ENCODE peak calls at places on chromosomes 2 and 18, in ten cellular contexts. One of them, this sample, is unnamed.
A peak's percentile ranks its signal among the peaks of the same experiment; 100 is the strongest.

GRCh38 chr2:237403024-237403882 is 10.7 kb downstream of the COL6A3 start:
- DNase-seq in T-helper 1 cell: no peak
- DNase-seq in Kasumi-1: no peak
- DNase-seq in SW480: no peak
- DNase-seq in retina: no peak
- DNase-seq in effector memory CD4-positive, alpha-beta T cell: no peak
- DNase-seq in NCI-H69: no peak
- DNase-seq in effector memory CD8-positive, alpha-beta T cell: no peak
- DNase-seq in putamen: no peak
- DNase-seq in HS-5: no peak
- DNase-seq in this sample: no peak

GRCh38 chr18:67308819-67309218 is 207.7 kb downstream of the DSEL start:
- DNase-seq in T-helper 1 cell: no peak
- DNase-seq in Kasumi-1: no peak
- DNase-seq in HS-5: no peak
- DNase-seq in retina: no peak
- DNase-seq in effector memory CD4-positive, alpha-beta T cell: no peak
- DNase-seq in SW480: no peak
- DNase-seq in effector memory CD8-positive, alpha-beta T cell: no peak
- DNase-seq in NCI-H69: no peak
- DNase-seq in putamen: no peak
- DNase-seq in this sample: no peak

GRCh38 chr2:101175991-101176390 is 24.8 kb upstream of the TBC1D8 start:
- DNase-seq in effector memory CD8-positive, alpha-beta T cell: no peak
- DNase-seq in T-helper 1 cell: no peak
- DNase-seq in SW480: no peak
- DNase-seq in HS-5: no peak
- DNase-seq in NCI-H69: no peak
- DNase-seq in retina: no peak
- DNase-seq in putamen: no peak
- DNase-seq in Kasumi-1: no peak
- DNase-seq in effector memory CD4-positive, alpha-beta T cell: no peak
- DNase-seq in this sample: no peak

GRCh38 chr2:129379411-129379810 is 600.1 kb upstream of the RAB6C start:
- DNase-seq in putamen: no peak
- DNase-seq in retina: no peak
- DNase-seq in T-helper 1 cell: no peak
- DNase-seq in NCI-H69: no peak
- DNase-seq in effector memory CD4-positive, alpha-beta T cell: no peak
- DNase-seq in effector memory CD8-positive, alpha-beta T cell: no peak
- DNase-seq in Kasumi-1: no peak
- DNase-seq in SW480: no peak
- DNase-seq in HS-5: no peak
- DNase-seq in this sample: no peak

GRCh38 chr2:184053326-184053725 is 545.0 kb upstream of the ZNF804A start:
- DNase-seq in T-helper 1 cell: no peak
- DNase-seq in effector memory CD8-positive, alpha-beta T cell: no peak
- DNase-seq in SW480: no peak
- DNase-seq in retina: no peak
- DNase-seq in putamen: no peak
- DNase-seq in Kasumi-1: no peak
- DNase-seq in NCI-H69: peak; percentile 81
- DNase-seq in effector memory CD4-positive, alpha-beta T cell: no peak
- DNase-seq in HS-5: no peak
- DNase-seq in this sample: no peak

GRCh38 chr2:241598487-241598886 is 38.5 kb downstream of the THAP4 start:
- DNase-seq in T-helper 1 cell: no peak
- DNase-seq in Kasumi-1: no peak
- DNase-seq in putamen: no peak
- DNase-seq in effector memory CD8-positive, alpha-beta T cell: no peak
- DNase-seq in retina: no peak
- DNase-seq in HS-5: no peak
- DNase-seq in NCI-H69: peak; percentile 33
- DNase-seq in effector memory CD4-positive, alpha-beta T cell: no peak
- DNase-seq in SW480: peak; percentile 51
- DNase-seq in this sample: no peak

GRCh38 chr2:11056614-11057013 is 98.7 kb upstream of the SLC66A3 start:
- DNase-seq in effector memory CD8-positive, alpha-beta T cell: no peak
- DNase-seq in HS-5: peak; percentile 73
- DNase-seq in T-helper 1 cell: no peak
- DNase-seq in Kasumi-1: no peak
- DNase-seq in putamen: no peak
- DNase-seq in SW480: peak; percentile 66
- DNase-seq in effector memory CD4-positive, alpha-beta T cell: no peak
- DNase-seq in NCI-H69: no peak
- DNase-seq in retina: no peak
- DNase-seq in this sample: no peak

GRCh38 chr2:156319811-156320490 is 12.6 kb downstream of the NR4A2 start:
- DNase-seq in HS-5: no peak
- DNase-seq in NCI-H69: no peak
- DNase-seq in retina: peak; percentile 83
- DNase-seq in SW480: no peak
- DNase-seq in putamen: no peak
- DNase-seq in Kasumi-1: no peak
- DNase-seq in T-helper 1 cell: peak; percentile 14
- DNase-seq in effector memory CD4-positive, alpha-beta T cell: no peak
- DNase-seq in effector memory CD8-positive, alpha-beta T cell: peak; percentile 7
- DNase-seq in this sample: no peak

GRCh38 chr18:67243799-67244587 is 272.5 kb downstream of the DSEL start:
- DNase-seq in effector memory CD4-positive, alpha-beta T cell: no peak
- DNase-seq in HS-5: no peak
- DNase-seq in effector memory CD8-positive, alpha-beta T cell: no peak
- DNase-seq in putamen: no peak
- DNase-seq in retina: no peak
- DNase-seq in NCI-H69: no peak
- DNase-seq in T-helper 1 cell: peak; percentile 13
- DNase-seq in SW480: no peak
- DNase-seq in Kasumi-1: no peak
- DNase-seq in this sample: no peak

GRCh38 chr2:36511858-36512630 is 85.9 kb downstream of the FEZ2 start:
- DNase-seq in Kasumi-1: no peak
- DNase-seq in T-helper 1 cell: no peak
- DNase-seq in HS-5: no peak
- DNase-seq in effector memory CD4-positive, alpha-beta T cell: no peak
- DNase-seq in SW480: no peak
- DNase-seq in putamen: no peak
- DNase-seq in effector memory CD8-positive, alpha-beta T cell: no peak
- DNase-seq in retina: no peak
- DNase-seq in NCI-H69: peak; percentile 42
- DNase-seq in this sample: no peak

GRCh38 chr18:35131387-35132283 is 90.4 kb downstream of the MAPRE2 start:
- DNase-seq in retina: no peak
- DNase-seq in putamen: peak; percentile 85
- DNase-seq in effector memory CD4-positive, alpha-beta T cell: no peak
- DNase-seq in effector memory CD8-positive, alpha-beta T cell: no peak
- DNase-seq in Kasumi-1: no peak
- DNase-seq in T-helper 1 cell: no peak
- DNase-seq in NCI-H69: no peak
- DNase-seq in HS-5: no peak
- DNase-seq in SW480: no peak
- DNase-seq in this sample: no peak

GRCh38 chr2:41579811-41580210 is 468.0 kb upstream of the PKDCC start:
- DNase-seq in SW480: no peak
- DNase-seq in effector memory CD4-positive, alpha-beta T cell: no peak
- DNase-seq in NCI-H69: no peak
- DNase-seq in T-helper 1 cell: no peak
- DNase-seq in HS-5: peak; percentile 37
- DNase-seq in effector memory CD8-positive, alpha-beta T cell: no peak
- DNase-seq in putamen: no peak
- DNase-seq in retina: no peak
- DNase-seq in Kasumi-1: no peak
- DNase-seq in this sample: no peak

GRCh38 chr18:57801379-57802165 is 1.5 kb downstream of the ATP8B1 start:
- DNase-seq in putamen: no peak
- DNase-seq in effector memory CD8-positive, alpha-beta T cell: no peak
- DNase-seq in Kasumi-1: no peak
- DNase-seq in T-helper 1 cell: no peak
- DNase-seq in retina: peak; percentile 54
- DNase-seq in SW480: no peak
- DNase-seq in NCI-H69: peak; percentile 88
- DNase-seq in effector memory CD4-positive, alpha-beta T cell: no peak
- DNase-seq in HS-5: no peak
- DNase-seq in this sample: no peak

GRCh38 chr2:190679813-190680591 is 31.1 kb downstream of the NAB1 start:
- DNase-seq in effector memory CD8-positive, alpha-beta T cell: peak; percentile 60
- DNase-seq in SW480: no peak
- DNase-seq in NCI-H69: peak; percentile 89
- DNase-seq in effector memory CD4-positive, alpha-beta T cell: peak; percentile 39
- DNase-seq in putamen: peak; percentile 58
- DNase-seq in retina: peak; percentile 41
- DNase-seq in T-helper 1 cell: peak; percentile 58
- DNase-seq in HS-5: no peak
- DNase-seq in Kasumi-1: peak; percentile 50
- DNase-seq in this sample: peak; percentile 59

GRCh38 chr2:70967189-70967588 is 11.2 kb upstream of the ANKRD53 start:
- DNase-seq in Kasumi-1: no peak
- DNase-seq in T-helper 1 cell: no peak
- DNase-seq in retina: no peak
- DNase-seq in effector memory CD8-positive, alpha-beta T cell: no peak
- DNase-seq in HS-5: no peak
- DNase-seq in putamen: no peak
- DNase-seq in SW480: no peak
- DNase-seq in NCI-H69: no peak
- DNase-seq in effector memory CD4-positive, alpha-beta T cell: no peak
- DNase-seq in this sample: no peak

GRCh38 chr18:14979875-14980274 is 231.9 kb downstream of the ANKRD30B start:
- DNase-seq in effector memory CD8-positive, alpha-beta T cell: no peak
- DNase-seq in effector memory CD4-positive, alpha-beta T cell: no peak
- DNase-seq in retina: no peak
- DNase-seq in T-helper 1 cell: no peak
- DNase-seq in Kasumi-1: no peak
- DNase-seq in NCI-H69: no peak
- DNase-seq in putamen: no peak
- DNase-seq in HS-5: no peak
- DNase-seq in SW480: no peak
- DNase-seq in this sample: no peak

GRCh38 chr2:234544659-234545611 is 48.1 kb upstream of the ARL4C start:
- DNase-seq in effector memory CD8-positive, alpha-beta T cell: peak; percentile 80
- DNase-seq in HS-5: peak; percentile 28
- DNase-seq in NCI-H69: peak; percentile 44
- DNase-seq in retina: peak; percentile 77
- DNase-seq in effector memory CD4-positive, alpha-beta T cell: peak; percentile 59
- DNase-seq in putamen: peak; percentile 10
- DNase-seq in SW480: peak; percentile 46
- DNase-seq in Kasumi-1: peak; percentile 15
- DNase-seq in T-helper 1 cell: peak; percentile 63
- DNase-seq in this sample: peak; percentile 62

GRCh38 chr2:71672011-71672639 is 218.8 kb downstream of the DYSF start:
- DNase-seq in putamen: no peak
- DNase-seq in effector memory CD4-positive, alpha-beta T cell: no peak
- DNase-seq in effector memory CD8-positive, alpha-beta T cell: no peak
- DNase-seq in NCI-H69: no peak
- DNase-seq in T-helper 1 cell: no peak
- DNase-seq in Kasumi-1: no peak
- DNase-seq in retina: no peak
- DNase-seq in SW480: no peak
- DNase-seq in HS-5: no peak
- DNase-seq in this sample: no peak

GRCh38 chr2:191539068-191539467 is 138.9 kb upstream of the NABP1 start:
- DNase-seq in HS-5: peak; percentile 24
- DNase-seq in T-helper 1 cell: no peak
- DNase-seq in effector memory CD8-positive, alpha-beta T cell: peak; percentile 10
- DNase-seq in SW480: no peak
- DNase-seq in putamen: no peak
- DNase-seq in NCI-H69: peak; percentile 6
- DNase-seq in effector memory CD4-positive, alpha-beta T cell: no peak
- DNase-seq in retina: no peak
- DNase-seq in Kasumi-1: peak; percentile 74
- DNase-seq in this sample: no peak

GRCh38 chr2:230578106-230578505 is 134.5 kb upstream of the CAB39 start:
- DNase-seq in retina: no peak
- DNase-seq in T-helper 1 cell: peak; percentile 17
- DNase-seq in SW480: no peak
- DNase-seq in putamen: no peak
- DNase-seq in HS-5: no peak
- DNase-seq in effector memory CD8-positive, alpha-beta T cell: no peak
- DNase-seq in effector memory CD4-positive, alpha-beta T cell: no peak
- DNase-seq in Kasumi-1: peak; percentile 13
- DNase-seq in NCI-H69: no peak
- DNase-seq in this sample: no peak

GRCh38 chr2:213231966-213232365 is 52.3 kb upstream of the SPAG16 start:
- DNase-seq in retina: no peak
- DNase-seq in SW480: no peak
- DNase-seq in T-helper 1 cell: no peak
- DNase-seq in effector memory CD4-positive, alpha-beta T cell: no peak
- DNase-seq in effector memory CD8-positive, alpha-beta T cell: no peak
- DNase-seq in HS-5: no peak
- DNase-seq in Kasumi-1: no peak
- DNase-seq in putamen: no peak
- DNase-seq in NCI-H69: no peak
- DNase-seq in this sample: no peak

GRCh38 chr2:226781471-226781870 is 18.1 kb downstream of the IRS1 start:
- DNase-seq in effector memory CD8-positive, alpha-beta T cell: no peak
- DNase-seq in NCI-H69: no peak
- DNase-seq in effector memory CD4-positive, alpha-beta T cell: no peak
- DNase-seq in T-helper 1 cell: no peak
- DNase-seq in retina: peak; percentile 77
- DNase-seq in HS-5: no peak
- DNase-seq in SW480: no peak
- DNase-seq in putamen: no peak
- DNase-seq in Kasumi-1: no peak
- DNase-seq in this sample: no peak

GRCh38 chr2:13006407-13006806 is 289.7 kb downstream of the TRIB2 start:
- DNase-seq in Kasumi-1: no peak
- DNase-seq in T-helper 1 cell: no peak
- DNase-seq in retina: no peak
- DNase-seq in putamen: no peak
- DNase-seq in NCI-H69: no peak
- DNase-seq in effector memory CD4-positive, alpha-beta T cell: no peak
- DNase-seq in HS-5: no peak
- DNase-seq in SW480: no peak
- DNase-seq in effector memory CD8-positive, alpha-beta T cell: no peak
- DNase-seq in this sample: no peak

GRCh38 chr2:109238580-109238979 is 109.6 kb downstream of the SH3RF3 start:
- DNase-seq in putamen: peak; percentile 32
- DNase-seq in Kasumi-1: peak; percentile 96
- DNase-seq in effector memory CD4-positive, alpha-beta T cell: no peak
- DNase-seq in NCI-H69: no peak
- DNase-seq in SW480: no peak
- DNase-seq in T-helper 1 cell: peak; percentile 87
- DNase-seq in effector memory CD8-positive, alpha-beta T cell: no peak
- DNase-seq in HS-5: peak; percentile 60
- DNase-seq in retina: no peak
- DNase-seq in this sample: peak; percentile 39

GRCh38 chr2:107078584-107078983 is 192.6 kb upstream of the ST6GAL2 start:
- DNase-seq in HS-5: no peak
- DNase-seq in effector memory CD4-positive, alpha-beta T cell: no peak
- DNase-seq in putamen: no peak
- DNase-seq in retina: no peak
- DNase-seq in Kasumi-1: no peak
- DNase-seq in NCI-H69: no peak
- DNase-seq in T-helper 1 cell: no peak
- DNase-seq in effector memory CD8-positive, alpha-beta T cell: no peak
- DNase-seq in SW480: no peak
- DNase-seq in this sample: no peak

GRCh38 chr2:106886916-106887758 is 1.2 kb upstream of the ST6GAL2 start:
- DNase-seq in retina: peak; percentile 91
- DNase-seq in Kasumi-1: no peak
- DNase-seq in SW480: no peak
- DNase-seq in effector memory CD8-positive, alpha-beta T cell: no peak
- DNase-seq in putamen: peak; percentile 35
- DNase-seq in T-helper 1 cell: no peak
- DNase-seq in effector memory CD4-positive, alpha-beta T cell: no peak
- DNase-seq in NCI-H69: peak; percentile 89
- DNase-seq in HS-5: no peak
- DNase-seq in this sample: no peak

GRCh38 chr18:27685807-27686412 is 491.0 kb downstream of the CDH2 start:
- DNase-seq in NCI-H69: peak; percentile 74
- DNase-seq in retina: peak; percentile 57
- DNase-seq in SW480: no peak
- DNase-seq in T-helper 1 cell: no peak
- DNase-seq in effector memory CD8-positive, alpha-beta T cell: no peak
- DNase-seq in putamen: peak; percentile 3
- DNase-seq in effector memory CD4-positive, alpha-beta T cell: no peak
- DNase-seq in Kasumi-1: peak; percentile 45
- DNase-seq in HS-5: peak; percentile 24
- DNase-seq in this sample: no peak

GRCh38 chr2:104889261-104890091 is 35.6 kb downstream of the POU3F3 start:
- DNase-seq in HS-5: no peak
- DNase-seq in T-helper 1 cell: no peak
- DNase-seq in Kasumi-1: peak; percentile 72
- DNase-seq in effector memory CD8-positive, alpha-beta T cell: no peak
- DNase-seq in putamen: no peak
- DNase-seq in retina: no peak
- DNase-seq in effector memory CD4-positive, alpha-beta T cell: no peak
- DNase-seq in NCI-H69: no peak
- DNase-seq in SW480: no peak
- DNase-seq in this sample: no peak

This sample was measured in naive thymus-derived CD8-positive, alpha-beta T cell.